ENCODE peak calls at places on chromosomes 5 and 9, in five cellular contexts. K is GM12865, Y is SK-N-SH, S is RWPE1, G is mammary epithelial cell. E is an unnamed sample.

GRCh38 chr5:109694451-109694891 is 4.7 kb downstream of the MAN2A1 start:
- DNase-seq in K (no peak), Y (no peak), S (peak), G (peak), E (no peak)

GRCh38 chr5:1536298-1537165 is 12.8 kb upstream of the LPCAT1 start:
- DNase-seq in K (peak), Y (no peak), S (peak), G (no peak), E (no peak)

GRCh38 chr5:56919942-56920662 is 10.7 kb downstream of the SETD9 start:
- DNase-seq in K (no peak), Y (no peak), S (no peak), G (no peak), E (no peak)

GRCh38 chr9:35696520-35697215 is 6.9 kb upstream of the TPM2 start:
- DNase-seq in K (peak), Y (peak), S (peak), G (peak), E (peak)

GRCh38 chr9:131799177-131799823 is 59.4 kb upstream of the RAPGEF1 start:
- DNase-seq in K (peak), Y (no peak), S (peak), G (peak), E (no peak)

GRCh38 chr5:175657593-175658271 is at the start of gene HRH2:
- DNase-seq in K (no peak), Y (peak), S (no peak), G (peak), E (peak)

GRCh38 chr5:79503794-79504495 is 10.0 kb downstream of the HOMER1 start:
- DNase-seq in K (no peak), Y (no peak), S (no peak), G (no peak), E (no peak)

GRCh38 chr9:134891713-134892112 is 11.1 kb downstream of the FCN2 start:
- DNase-seq in K (no peak), Y (no peak), S (no peak), G (no peak), E (no peak)

GRCh38 chr5:42887094-42887493 is 75.4 kb upstream of the SELENOP start:
- DNase-seq in K (no peak), Y (no peak), S (peak), G (peak), E (no peak)

GRCh38 chr9:15355669-15356068 is 48.7 kb upstream of the TTC39B start:
- DNase-seq in K (no peak), Y (no peak), S (no peak), G (no peak), E (no peak)

GRCh38 chr9:133164209-133164590 is 486 bp upstream of the GBGT1 start:
- DNase-seq in K (no peak), Y (no peak), S (no peak), G (no peak), E (no peak)

GRCh38 chr9:91816356-91816755 is 133.7 kb downstream of the ROR2 start:
- DNase-seq in K (no peak), Y (no peak), S (no peak), G (no peak), E (peak)

GRCh38 chr5:139650689-139651501 is 2.7 kb downstream of the CXXC5 start:
- DNase-seq in K (peak), Y (peak), S (no peak), G (no peak), E (no peak)

GRCh38 chr5:139472410-139473030 is 1.7 kb downstream of the SMIM33 start:
- DNase-seq in K (no peak), Y (no peak), S (no peak), G (no peak), E (no peak)

GRCh38 chr9:8394341-8394740 is 594.8 kb upstream of the DMAC1 start:
- DNase-seq in K (no peak), Y (no peak), S (no peak), G (no peak), E (no peak)

GRCh38 chr5:78912796-78913195 is 72.3 kb downstream of the ARSB start:
- DNase-seq in K (no peak), Y (no peak), S (no peak), G (no peak), E (no peak)

GRCh38 chr5:81783401-81783800 is 32.5 kb upstream of the SSBP2 start:
- DNase-seq in K (no peak), Y (no peak), S (no peak), G (no peak), E (no peak)

GRCh38 chr5:78211052-78211451 is 83.4 kb downstream of the AP3B1 start:
- DNase-seq in K (no peak), Y (no peak), S (no peak), G (no peak), E (no peak)

GRCh38 chr5:56516936-56517521 is 283.9 kb upstream of the ANKRD55 start:
- DNase-seq in K (peak), Y (peak), S (no peak), G (peak), E (no peak)

GRCh38 chr5:33933723-33934544 is 2.3 kb upstream of the RXFP3 start:
- DNase-seq in K (peak), Y (no peak), S (no peak), G (no peak), E (no peak)

GRCh38 chr5:52690236-52690685 is 97.5 kb upstream of the ITGA1 start:
- DNase-seq in K (no peak), Y (no peak), S (no peak), G (no peak), E (no peak)

GRCh38 chr9:95317119-95317892 is at the start of gene FANCC:
- DNase-seq in K (peak), Y (peak), S (peak), G (peak), E (peak)

GRCh38 chr9:134618823-134619454 is 22.7 kb upstream of the COL5A1 start:
- DNase-seq in K (no peak), Y (no peak), S (no peak), G (no peak), E (no peak)

GRCh38 chr9:122931851-122932199 is 513 bp upstream of the ZBTB26 start:
- DNase-seq in K (no peak), Y (no peak), S (no peak), G (no peak), E (no peak)

GRCh38 chr5:148391422-148391821 is 7.7 kb downstream of the FBXO38 start:
- DNase-seq in K (no peak), Y (peak), S (no peak), G (no peak), E (no peak)

GRCh38 chr5:135467051-135467625 is 15.0 kb upstream of the TIFAB start:
- DNase-seq in K (no peak), Y (no peak), S (no peak), G (no peak), E (no peak)

GRCh38 chr9:123687246-123687721 is 242.6 kb downstream of the DENND1A start:
- DNase-seq in K (no peak), Y (no peak), S (no peak), G (no peak), E (no peak)

GRCh38 chr5:97046270-97046982 is 96.0 kb downstream of the LIX1 start:
- DNase-seq in K (no peak), Y (no peak), S (no peak), G (peak), E (no peak)

GRCh38 chr9:22141906-22142305 is 132.8 kb upstream of the CDKN2B start:
- DNase-seq in K (no peak), Y (no peak), S (no peak), G (peak), E (no peak)

GRCh38 chr5:156594406-156594805 is 255.7 kb upstream of the PPP1R2B start:
- DNase-seq in K (no peak), Y (no peak), S (no peak), G (no peak), E (no peak)

GRCh38 chr5:156597276-156597675 is 252.8 kb upstream of the PPP1R2B start:
- DNase-seq in K (no peak), Y (no peak), S (no peak), G (no peak), E (no peak)

GRCh38 chr5:156589859-156590216 is 260.3 kb upstream of the PPP1R2B start:
- DNase-seq in K (no peak), Y (no peak), S (no peak), G (no peak), E (no peak)

GRCh38 chr5:156593546-156593945 is 256.5 kb upstream of the PPP1R2B start:
- DNase-seq in K (no peak), Y (no peak), S (no peak), G (no peak), E (no peak)

GRCh38 chr5:156595132-156595787 is 254.8 kb upstream of the PPP1R2B start:
- DNase-seq in K (no peak), Y (no peak), S (no peak), G (no peak), E (no peak)
- TF ChIP-seq CTCF in K (no peak), Y (no peak), S (no peak), G (no peak), E (no peak)

GRCh38 chr5:107840161-107840560 is 169.4 kb upstream of the EFNA5 start:
- DNase-seq in K (no peak), Y (peak), S (no peak), G (no peak), E (no peak)
- TF ChIP-seq CTCF in K (no peak), Y (no peak), S (no peak), G (no peak), E (no peak)

GRCh38 chr5:141870871-141871270 is 7.3 kb downstream of the PCDH1 start:
- DNase-seq in K (no peak), Y (no peak), S (peak), G (peak), E (no peak)
- TF ChIP-seq CTCF in K (no peak), Y (no peak), S (no peak), G (no peak), E (no peak)

DNA sequence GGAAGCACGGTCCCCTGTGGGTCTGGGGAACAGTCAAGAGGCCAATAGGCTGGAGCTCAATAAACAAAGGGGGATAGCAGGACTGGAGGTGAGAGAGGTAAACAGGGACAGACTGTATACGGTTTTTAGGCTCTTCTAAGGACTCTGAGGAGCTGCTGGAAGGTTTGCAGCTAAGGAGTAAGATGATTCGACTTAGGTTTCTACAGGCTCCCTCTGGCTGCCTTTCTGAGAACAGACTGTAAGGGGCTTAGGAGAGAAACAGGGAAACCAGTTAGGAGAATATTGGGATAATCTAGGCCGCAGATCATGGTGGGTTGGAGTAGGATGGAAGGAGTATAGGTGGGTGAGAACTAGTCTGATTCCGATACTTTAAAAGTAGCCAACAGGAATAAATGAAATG is 10.4 kb downstream of the CDK5RAP2 start:
- DNase-seq in K (no peak), Y (no peak), S (no peak), G (no peak), E (no peak)
- TF ChIP-seq CTCF in K (no peak), Y (no peak), S (no peak), G (no peak), E (no peak)

GRCh38 chr9:87725356-87725899 is 491 bp upstream of the CTSL start:
- DNase-seq in K (no peak), Y (no peak), S (no peak), G (no peak), E (peak)

GRCh38 chr9:87722393-87722792 is 3.5 kb upstream of the CTSL start:
- DNase-seq in K (no peak), Y (no peak), S (no peak), G (no peak), E (no peak)

GRCh38 chr9:87725900-87726709 is at the start of gene CTSL:
- DNase-seq in K (no peak), Y (peak), S (peak), G (peak), E (peak)
- TF ChIP-seq CTCF in K (no peak), Y (peak), S (no peak), G (peak), E (peak)

GRCh38 chr9:81685763-81686613 is 3.4 kb downstream of the TLE1 start:
- DNase-seq in K (peak), Y (no peak), S (no peak), G (peak), E (no peak)
- TF ChIP-seq CTCF in K (no peak), Y (peak), S (no peak), G (peak), E (no peak)

DNA sequence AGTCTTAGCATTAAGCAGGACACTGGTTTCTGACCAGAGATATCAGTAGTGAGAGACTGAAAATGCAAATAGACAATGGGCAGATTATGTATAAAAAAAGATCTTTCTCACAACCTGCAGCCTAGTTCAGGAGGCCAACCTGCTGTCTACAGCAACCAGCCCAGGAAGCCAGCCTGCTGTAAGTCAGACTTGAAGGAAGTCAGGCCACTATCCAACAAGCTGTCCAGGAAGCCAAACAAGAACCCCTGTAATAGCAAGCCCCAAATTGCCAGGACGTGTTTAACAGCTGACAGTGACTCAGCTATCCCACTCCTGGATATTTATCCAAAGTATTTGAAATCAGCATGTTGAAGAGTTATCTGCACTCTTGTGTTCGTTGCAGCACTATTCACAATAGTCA is 121.8 kb upstream of the SPIN1 start:
- DNase-seq in K (peak), Y (no peak), S (peak), G (peak), E (no peak)
- TF ChIP-seq CTCF in K (no peak), Y (no peak), S (no peak), G (no peak), E (no peak)

GRCh38 chr9:114923918-114924317 is 6.5 kb downstream of the TNFSF8 start:
- DNase-seq in K (no peak), Y (no peak), S (no peak), G (no peak), E (no peak)
- TF ChIP-seq CTCF in K (no peak), Y (no peak), S (no peak), G (no peak), E (no peak)

E was measured in glutamatergic neuron.